ENCODE peak calls at places on chromosome 6, in nine cellular contexts. I is stimulated activated CD8-positive, alpha-beta memory T cell treated with anti-CD3 and anti-CD28 coated beads, Interleukin-4, amount 100 ng/mL, for 24 hours; K is T-helper 2 cell; G is left ventricle myocardium superior; J is sciatic nerve; C is stimulated activated CD4-positive, alpha-beta T cell treated with anti-CD3 and anti-CD28 coated beads, Interleukin-15, amount 100 ng/mL, for 48 hours; X is epithelial cell of prostate; A is tibial nerve; E is M059J. U is an unnamed sample.

GRCh38 chr6:41182069-41183034 is 18.6 kb downstream of the TREML2 start:
- DNase-seq in K (no peak), G (no peak), X (peak), A (no peak), C (peak), E (peak), J (no peak), I (no peak), U (peak)

GRCh38 chr6:150964765-150965164 is 99.3 kb downstream of the MTHFD1L start:
- DNase-seq in X (no peak), A (no peak), K (no peak), G (no peak), E (no peak), J (no peak), I (no peak), C (no peak), U (no peak)

GRCh38 chr6:142685852-142686718 is 258.9 kb downstream of the HIVEP2 start:
- DNase-seq in X (no peak), J (no peak), E (no peak), G (no peak), I (no peak), A (no peak), C (no peak), K (no peak), U (no peak)

GRCh38 chr6:109075934-109076333 is 18.7 kb downstream of the SESN1 start:
- DNase-seq in G (no peak), X (no peak), A (no peak), I (no peak), J (no peak), E (peak), C (no peak), K (no peak), U (no peak)

GRCh38 chr6:151534576-151534975 is 40.8 kb downstream of the CCDC170 start:
- DNase-seq in K (no peak), J (no peak), X (no peak), A (no peak), E (peak), G (no peak), C (no peak), I (no peak), U (no peak)

GRCh38 chr6:39560915-39561314 is 164.3 kb downstream of the KIF6 start:
- DNase-seq in E (no peak), A (no peak), K (no peak), C (no peak), J (no peak), G (no peak), X (no peak), I (no peak), U (no peak)

GRCh38 chr6:138805431-138805830 is 9.5 kb downstream of the ECT2L start:
- DNase-seq in C (no peak), K (no peak), I (no peak), A (no peak), X (no peak), G (peak), E (no peak), J (no peak), U (no peak)

GRCh38 chr6:13568970-13569369 is 5.4 kb upstream of the SIRT5 start:
- DNase-seq in K (no peak), C (no peak), I (no peak), J (no peak), E (no peak), X (no peak), G (no peak), A (no peak), U (no peak)

GRCh38 chr6:85449818-85450577 is at the start of gene NT5E:
- DNase-seq in A (peak), I (peak), G (peak), C (peak), X (no peak), J (peak), K (no peak), E (peak), U (peak)

GRCh38 chr6:97133071-97133470 is 149.9 kb downstream of the MMS22L start:
- DNase-seq in G (no peak), A (no peak), I (no peak), J (no peak), X (no peak), E (peak), K (no peak), C (no peak), U (no peak)

GRCh38 chr6:75207211-75207984 is 1.5 kb upstream of the COL12A1 start:
- DNase-seq in C (no peak), X (no peak), E (peak), J (peak), I (no peak), G (peak), A (no peak), K (no peak), U (no peak)

GRCh38 chr6:13868236-13868635 is 53.9 kb upstream of the MCUR1 start:
- DNase-seq in X (no peak), E (no peak), G (no peak), C (no peak), J (no peak), A (no peak), K (no peak), I (no peak), U (no peak)

GRCh38 chr6:84447651-84448050 is 220.2 kb upstream of the CEP162 start:
- DNase-seq in G (no peak), I (no peak), E (peak), J (no peak), C (no peak), K (no peak), A (no peak), X (no peak), U (no peak)

GRCh38 chr6:168149015-168149414 is 70.0 kb upstream of the FRMD1 start:
- DNase-seq in G (no peak), I (no peak), X (no peak), C (no peak), E (no peak), A (no peak), J (no peak), K (no peak), U (no peak)

GRCh38 chr6:124887872-124888580 is 74.2 kb upstream of the RNF217 start:
- DNase-seq in G (no peak), K (no peak), X (no peak), I (no peak), C (no peak), E (no peak), J (no peak), A (no peak), U (no peak)

GRCh38 chr6:85670573-85670972 is 27.9 kb upstream of the SYNCRIP start:
- DNase-seq in G (no peak), E (peak), X (no peak), J (no peak), A (no peak), K (no peak), I (no peak), C (no peak), U (no peak)

GRCh38 chr6:26017567-26017966 is 55.0 kb downstream of the TRIM38 start:
- DNase-seq in A (peak), K (peak), I (peak), E (peak), C (peak), J (peak), G (peak), X (peak), U (no peak)

GRCh38 chr6:90604546-90604945 is 17.7 kb upstream of the MAP3K7 start:
- DNase-seq in C (no peak), K (no peak), G (no peak), I (no peak), E (no peak), X (no peak), A (no peak), J (no peak), U (no peak)

GRCh38 chr6:100188754-100189153 is 194.7 kb upstream of the MCHR2 start:
- DNase-seq in G (no peak), J (no peak), I (no peak), K (no peak), E (peak), C (no peak), X (no peak), A (no peak), U (no peak)

GRCh38 chr6:26030716-26031115 is 56.5 kb upstream of the HFE start:
- DNase-seq in C (no peak), E (peak), G (no peak), X (no peak), K (no peak), J (no peak), A (no peak), I (no peak), U (peak)

GRCh38 chr6:41901882-41902519 is 6.8 kb upstream of the USP49 start:
- DNase-seq in X (no peak), C (peak), J (no peak), E (peak), G (no peak), A (no peak), K (peak), I (peak), U (peak)

GRCh38 chr6:6915813-6916547 is 191.8 kb upstream of the RREB1 start:
- DNase-seq in X (no peak), A (peak), K (no peak), E (no peak), I (no peak), G (peak), J (no peak), C (no peak), U (no peak)

GRCh38 chr6:71080793-71081192 is 123.9 kb upstream of the B3GAT2 start:
- DNase-seq in G (no peak), I (no peak), X (no peak), K (no peak), J (no peak), E (peak), C (no peak), A (no peak), U (no peak)

GRCh38 chr6:156955494-156956183 is 178.5 kb downstream of the ARID1B start:
- DNase-seq in E (peak), G (peak), X (no peak), A (no peak), I (no peak), K (no peak), C (no peak), J (no peak), U (no peak)

GRCh38 chr6:3294921-3295871 is 36.4 kb downstream of the PSMG4 start:
- DNase-seq in C (no peak), A (peak), J (peak), E (no peak), G (peak), I (no peak), K (no peak), X (no peak), U (no peak)

GRCh38 chr6:136846046-136846445 is 23.7 kb downstream of the PEX7 start:
- DNase-seq in C (peak), I (no peak), A (no peak), X (no peak), J (no peak), E (peak), G (no peak), K (no peak), U (peak)

GRCh38 chr6:5981274-5982026 is 25.3 kb downstream of the NRN1 start:
- DNase-seq in K (no peak), G (no peak), J (no peak), X (peak), E (peak), A (no peak), C (no peak), I (no peak), U (no peak)

GRCh38 chr6:72530750-72531149 is 91.1 kb upstream of the KCNQ5 start:
- DNase-seq in I (no peak), K (no peak), G (no peak), C (no peak), J (no peak), X (no peak), E (no peak), A (no peak), U (no peak)

GRCh38 chr6:168756009-168756634 is 315.1 kb downstream of the SMOC2 start:
- DNase-seq in G (no peak), C (no peak), E (no peak), K (no peak), X (no peak), J (no peak), I (no peak), A (no peak), U (no peak)

GRCh38 chr6:17596085-17596484 is 4.0 kb upstream of the FAM8A1 start:
- DNase-seq in K (no peak), E (no peak), G (no peak), A (no peak), C (no peak), I (no peak), X (no peak), J (no peak), U (no peak)

GRCh38 chr6:39102024-39102820 is 12.8 kb downstream of the SAYSD1 start:
- DNase-seq in A (no peak), I (no peak), G (peak), X (no peak), E (no peak), J (no peak), K (no peak), C (no peak), U (peak)

U was measured in GM12865.